ENCODE peak calls at places on chromosomes 4 and X, in six cellular contexts. K, R, G, W, I and L are unnamed samples.

GRCh38 chr4:100414016-100414790 is 103.6 kb downstream of the EMCN start:
- DNase-seq in K (no peak), R (no peak), G (no peak), W (no peak), I (no peak), L (no peak)

GRCh38 chr4:57103051-57103450 is 7.1 kb downstream of the IGFBP7 start:
- DNase-seq in K (no peak), R (no peak), G (no peak), W (peak), I (no peak), L (no peak)

GRCh38 chr4:25021206-25021605 is 9.5 kb downstream of the LGI2 start:
- DNase-seq in K (no peak), R (no peak), G (no peak), W (no peak), I (no peak), L (no peak)

GRCh38 chr4:46878641-46879040 is 30.4 kb downstream of the COX7B2 start:
- DNase-seq in K (no peak), R (no peak), G (no peak), W (no peak), I (no peak), L (no peak)

GRCh38 chrX:57044226-57044625 is 48.9 kb upstream of the SPIN3 start:
- DNase-seq in K (no peak), R (no peak), G (no peak), W (peak), I (no peak), L (no peak)

GRCh38 chr4:3836802-3837601 is 70.8 kb downstream of the ADRA2C start:
- DNase-seq in K (no peak), R (no peak), G (no peak), W (peak), I (no peak), L (no peak)

GRCh38 chr4:150415213-150415612 is 166.7 kb upstream of the MAB21L2 start:
- DNase-seq in K (no peak), R (no peak), G (no peak), W (peak), I (no peak), L (no peak)

GRCh38 chr4:140141196-140141845 is 12.7 kb downstream of the MAML3 start:
- DNase-seq in K (no peak), R (no peak), G (no peak), W (no peak), I (no peak), L (no peak)

GRCh38 chrX:49896951-49897350 is 17.7 kb downstream of the USP27X start:
- DNase-seq in K (no peak), R (no peak), G (no peak), W (no peak), I (no peak), L (no peak)

GRCh38 chrX:10173331-10173900 is 16.6 kb downstream of the CLCN4 start:
- DNase-seq in K (no peak), R (peak), G (no peak), W (no peak), I (no peak), L (no peak)

GRCh38 chr4:56055027-56055976 is 106.6 kb downstream of the CEP135 start:
- DNase-seq in K (no peak), R (no peak), G (no peak), W (no peak), I (no peak), L (no peak)

GRCh38 chr4:11010624-11011023 is 326.1 kb upstream of the CLNK start:
- DNase-seq in K (no peak), R (no peak), G (no peak), W (no peak), I (no peak), L (no peak)

GRCh38 chr4:22363071-22363470 is 152.8 kb downstream of the ADGRA3 start:
- DNase-seq in K (no peak), R (no peak), G (no peak), W (peak), I (no peak), L (no peak)

GRCh38 chr4:78561677-78562076 is 10.1 kb downstream of the ANXA3 start:
- DNase-seq in K (no peak), R (no peak), G (no peak), W (no peak), I (no peak), L (no peak)

GRCh38 chr4:108709722-108710121 is 53.1 kb downstream of the ETNPPL start:
- DNase-seq in K (no peak), R (no peak), G (no peak), W (no peak), I (no peak), L (no peak)

GRCh38 chrX:40420899-40421729 is 159.7 kb upstream of the ATP6AP2 start:
- DNase-seq in K (no peak), R (no peak), G (no peak), W (peak), I (no peak), L (peak)

GRCh38 chr4:40471923-40472322 is 136.8 kb downstream of the CHRNA9 start:
- DNase-seq in K (no peak), R (no peak), G (no peak), W (no peak), I (no peak), L (no peak)

GRCh38 chrX:129934461-129934860 is 28.5 kb downstream of the UTP14A start:
- DNase-seq in K (no peak), R (no peak), G (no peak), W (no peak), I (no peak), L (no peak)

GRCh38 chr4:6732441-6733357 is 16.7 kb downstream of the BLOC1S4 start:
- DNase-seq in K (no peak), R (no peak), G (peak), W (peak), I (no peak), L (peak)

GRCh38 chr4:179313823-179314222 is 1871.6 kb upstream of the AGA start:
- DNase-seq in K (no peak), R (no peak), G (no peak), W (no peak), I (no peak), L (no peak)

GRCh38 chr4:82713856-82714255 is 84.7 kb downstream of the SCD5 start:
- DNase-seq in K (no peak), R (no peak), G (no peak), W (no peak), I (no peak), L (no peak)

GRCh38 chr4:5973486-5974220 is 44.6 kb downstream of the C4orf50 start:
- DNase-seq in K (no peak), R (no peak), G (no peak), W (no peak), I (no peak), L (no peak)

GRCh38 chrX:25049347-25049746 is 33.6 kb upstream of the ARX start:
- DNase-seq in K (peak), R (no peak), G (no peak), W (no peak), I (no peak), L (no peak)

GRCh38 chr4:149987330-149987751 is 90.9 kb upstream of the DCLK2 start:
- DNase-seq in K (no peak), R (no peak), G (no peak), W (no peak), I (no peak), L (no peak)

GRCh38 chr4:20248155-20248558 is 3.5 kb upstream of the SLIT2 start:
- DNase-seq in K (no peak), R (peak), G (no peak), W (peak), I (no peak), L (no peak)

GRCh38 chrX:105744946-105745345 is 77.4 kb upstream of the NRK start:
- DNase-seq in K (no peak), R (no peak), G (no peak), W (no peak), I (no peak), L (no peak)

GRCh38 chr4:156805696-156806095 is 165.9 kb downstream of the PDGFC start:
- DNase-seq in K (no peak), R (peak), G (no peak), W (no peak), I (no peak), L (no peak)